ENCODE peak calls at places on chromosome 2, in seven cellular contexts. Z, P, O, W, L, G and J are unnamed samples.

GRCh38 chr2:94956797-94957391 is 68.6 kb upstream of the MAL start:
- DNase-seq in P (no peak), W (peak), Z (peak), O (no peak), L (peak), G (peak), J (peak)

GRCh38 chr2:237932731-237933131 is 34.1 kb upstream of the UBE2F start:
- DNase-seq in O (no peak), L (no peak), W (peak), Z (peak), G (no peak), P (no peak), J (no peak)

GRCh38 chr2:5070257-5070656 is 621.9 kb upstream of the SOX11 start:
- DNase-seq in O (no peak), L (no peak), G (no peak), W (peak), Z (no peak), P (no peak), J (no peak)

GRCh38 chr2:86633094-86633740 is 9.6 kb upstream of the RNF103 start:
- DNase-seq in P (no peak), W (no peak), O (no peak), G (no peak), Z (no peak), L (no peak), J (peak)

GRCh38 chr2:30421551-30422436 is 25.3 kb upstream of the LCLAT1 start:
- DNase-seq in Z (peak), G (no peak), W (peak), P (peak), L (no peak), O (peak), J (no peak)

GRCh38 chr2:85161626-85161960 is 28.4 kb downstream of the TCF7L1 start:
- DNase-seq in O (no peak), L (no peak), P (no peak), W (no peak), Z (peak), G (no peak), J (no peak)

GRCh38 chr2:165055081-165055879 is 100.0 kb upstream of the SLC38A11 start:
- DNase-seq in W (peak), P (peak), O (peak), L (no peak), Z (peak), G (no peak), J (no peak)

GRCh38 chr2:109382236-109382930 is 231.4 kb downstream of the SEPTIN10 start:
- DNase-seq in O (no peak), W (no peak), L (no peak), Z (no peak), G (no peak), P (no peak), J (peak)

GRCh38 chr2:144453486-144454158 is 66.3 kb downstream of the ZEB2 start:
- DNase-seq in P (no peak), L (no peak), Z (no peak), O (no peak), W (peak), G (no peak), J (no peak)

GRCh38 chr2:146079216-146079615 is 1559.3 kb upstream of the ZEB2 start:
- DNase-seq in G (no peak), Z (no peak), W (peak), L (no peak), O (no peak), P (no peak), J (no peak)

GRCh38 chr2:64599469-64599868 is 54.2 kb downstream of the SERTAD2 start:
- DNase-seq in W (no peak), G (no peak), L (no peak), O (no peak), P (no peak), Z (no peak), J (no peak)

GRCh38 chr2:120898961-120899360 is 163.3 kb downstream of the GLI2 start:
- DNase-seq in O (no peak), Z (no peak), W (no peak), G (no peak), P (no peak), L (no peak), J (no peak)

GRCh38 chr2:223747392-223748042 is 89.9 kb downstream of the AP1S3 start:
- DNase-seq in L (no peak), O (no peak), G (no peak), P (no peak), W (no peak), Z (no peak), J (no peak)

GRCh38 chr2:32357545-32358482 is 991 bp downstream of the BIRC6 start:
- DNase-seq in Z (peak), W (peak), G (no peak), L (peak), O (peak), P (peak), J (peak)

GRCh38 chr2:6352906-6353515 is 512.7 kb downstream of the CMPK2 start:
- DNase-seq in Z (no peak), L (no peak), O (peak), W (peak), P (no peak), G (no peak), J (no peak)

GRCh38 chr2:148909114-148909513 is 34.1 kb downstream of the KIF5C start:
- DNase-seq in Z (peak), L (no peak), W (peak), G (no peak), O (no peak), P (no peak), J (no peak)

GRCh38 chr2:237515166-237515565 is 28.1 kb downstream of the MLPH start:
- DNase-seq in Z (no peak), G (no peak), W (no peak), O (no peak), P (no peak), L (no peak), J (no peak)

GRCh38 chr2:160555420-160555819 is 61.8 kb upstream of the RBMS1 start:
- DNase-seq in Z (no peak), P (no peak), G (no peak), O (no peak), L (no peak), W (no peak), J (no peak)

GRCh38 chr2:109218087-109218791 is 89.2 kb downstream of the SH3RF3 start:
- DNase-seq in O (no peak), P (no peak), Z (peak), W (no peak), L (no peak), G (no peak), J (peak)

GRCh38 chr2:60294901-60295590 is 258.4 kb downstream of the BCL11A start:
- DNase-seq in P (no peak), O (peak), Z (no peak), W (no peak), G (no peak), L (no peak), J (no peak)

GRCh38 chr2:38246105-38246504 is 131.0 kb downstream of the ATL2 start:
- DNase-seq in P (no peak), L (no peak), W (no peak), O (no peak), Z (no peak), G (no peak), J (no peak)

GRCh38 chr2:157325786-157326185 is at the start of gene ERMN:
- DNase-seq in W (no peak), O (no peak), P (no peak), L (no peak), Z (no peak), G (no peak), J (no peak)

GRCh38 chr2:75517562-75518230 is 43.0 kb downstream of the EVA1A start:
- DNase-seq in O (no peak), P (no peak), W (no peak), Z (no peak), L (no peak), G (no peak), J (no peak)

GRCh38 chr2:72629062-72629461 is 196.8 kb downstream of the EXOC6B start:
- DNase-seq in Z (no peak), L (no peak), G (no peak), P (no peak), W (peak), O (no peak), J (no peak)

GRCh38 chr2:31429759-31430438 is 15.4 kb upstream of the XDH start:
- DNase-seq in G (no peak), P (no peak), L (no peak), W (no peak), Z (peak), O (no peak), J (no peak)

GRCh38 chr2:179569834-179570233 is 291.6 kb downstream of the ZNF385B start:
- DNase-seq in P (no peak), O (no peak), G (no peak), L (no peak), W (peak), Z (peak), J (no peak)

GRCh38 chr2:65799455-65799854 is 367.1 kb upstream of the SPRED2 start:
- DNase-seq in W (no peak), O (no peak), L (no peak), Z (no peak), G (no peak), P (no peak), J (no peak)

GRCh38 chr2:73987109-73987947 is 2.6 kb downstream of the TET3 start:
- DNase-seq in G (no peak), L (peak), O (no peak), P (peak), W (peak), Z (no peak), J (no peak)

GRCh38 chr2:217920879-217921603 is 81.8 kb downstream of the TNS1 start:
- DNase-seq in L (no peak), O (no peak), G (no peak), W (no peak), P (no peak), Z (peak), J (no peak)

GRCh38 chr2:201796478-201796865 is 9.9 kb upstream of the CDK15 start:
- DNase-seq in W (no peak), L (no peak), P (no peak), G (peak), O (no peak), Z (peak), J (no peak)

GRCh38 chr2:85462337-85462736 is 43.8 kb downstream of the SH2D6 start:
- DNase-seq in W (no peak), Z (no peak), L (no peak), P (no peak), O (no peak), G (no peak), J (no peak)

GRCh38 chr2:189231719-189232323 is 52.3 kb upstream of the COL5A2 start:
- DNase-seq in Z (no peak), W (no peak), P (no peak), L (no peak), G (no peak), O (no peak), J (no peak)

GRCh38 chr2:216674376-216674775 is 21.0 kb downstream of the IGFBP5 start:
- DNase-seq in P (no peak), Z (no peak), L (no peak), O (no peak), W (no peak), G (no peak), J (no peak)

GRCh38 chr2:55493220-55493619 is 26.3 kb upstream of the CFAP36 start:
- DNase-seq in G (no peak), L (no peak), O (no peak), W (no peak), P (no peak), Z (no peak), J (no peak)

GRCh38 chr2:134119117-134119671 is 134.7 kb upstream of the MGAT5 start:
- DNase-seq in Z (no peak), O (no peak), W (no peak), P (no peak), G (no peak), L (no peak), J (peak)

GRCh38 chr2:236338495-236339184 is 74.4 kb upstream of the ASB18 start:
- DNase-seq in L (no peak), P (no peak), G (no peak), W (peak), O (no peak), Z (peak), J (no peak)

GRCh38 chr2:192002418-192002817 is 155.5 kb upstream of the CAVIN2 start:
- DNase-seq in Z (peak), P (no peak), L (no peak), W (no peak), O (no peak), G (no peak), J (no peak)

GRCh38 chr2:124898827-124899226 is 873.7 kb downstream of the CNTNAP5 start:
- DNase-seq in L (no peak), O (no peak), W (no peak), G (no peak), P (no peak), Z (no peak), J (no peak)

GRCh38 chr2:72138921-72139381 is 8.7 kb downstream of the CYP26B1 start:
- DNase-seq in W (no peak), P (no peak), L (no peak), Z (peak), O (no peak), G (no peak), J (no peak)